ENCODE peak calls at places on chromosome 5, in six cellular contexts. A is tibial nerve, F is K562, T is lower lobe of right lung, W is WERI-Rb-1, V is thoracic aorta. J is an unnamed sample.

GRCh38 chr5:135847976-135848375 is 13.5 kb downstream of the SLC25A48 start:
- DNase-seq in A (no peak), F (no peak), T (no peak), W (no peak), V (no peak), J (no peak)

GRCh38 chr5:43313854-43314457 is 744 bp upstream of the HMGCS1 start:
- DNase-seq in A (peak; percentile 7), F (no peak), T (no peak), W (no peak), V (no peak), J (no peak)

GRCh38 chr5:72126796-72127195 is 19.5 kb downstream of the MAP1B start:
- DNase-seq in A (no peak), F (no peak), T (no peak), W (no peak), V (no peak), J (no peak)

GRCh38 chr5:157819502-157820125 is 39.3 kb downstream of the CLINT1 start:
- DNase-seq in A (no peak), F (no peak), T (no peak), W (no peak), V (no peak), J (no peak)

GRCh38 chr5:131990716-131991115 is 20.7 kb downstream of the ACSL6 start:
- DNase-seq in A (no peak), F (no peak), T (peak; percentile 33), W (no peak), V (no peak), J (no peak)

GRCh38 chr5:142758062-142758802 is 11.9 kb upstream of the ARHGAP26 start:
- DNase-seq in A (no peak), F (no peak), T (no peak), W (no peak), V (no peak), J (no peak)

GRCh38 chr5:98635631-98636030 is 137.8 kb upstream of the RGMB start:
- DNase-seq in A (no peak), F (no peak), T (no peak), W (no peak), V (no peak), J (no peak)

GRCh38 chr5:170861855-170862766 is at the start of gene RANBP17:
- DNase-seq in A (no peak), F (no peak), T (peak; percentile 76), W (peak; percentile 82), V (no peak), J (peak; percentile 90)

GRCh38 chr5:8864053-8864452 is 681.8 kb downstream of the SEMA5A start:
- DNase-seq in A (no peak), F (no peak), T (no peak), W (peak; percentile 62), V (no peak), J (no peak)

GRCh38 chr5:138662599-138662998 is 87.4 kb upstream of the HSPA9 start:
- DNase-seq in A (no peak), F (no peak), T (no peak), W (no peak), V (no peak), J (no peak)

GRCh38 chr5:29942089-29942488 is 1251.4 kb upstream of the CDH6 start:
- DNase-seq in A (no peak), F (no peak), T (no peak), W (no peak), V (no peak), J (no peak)

GRCh38 chr5:124007675-124008398 is 495.9 kb downstream of the CSNK1G3 start:
- DNase-seq in A (no peak), F (no peak), T (no peak), W (no peak), V (no peak), J (no peak)

GRCh38 chr5:100827481-100827889 is 75.6 kb downstream of the ST8SIA4 start:
- DNase-seq in A (no peak), F (no peak), T (no peak), W (no peak), V (no peak), J (peak; percentile 25)

GRCh38 chr5:159463590-159464321 is 133.5 kb upstream of the IL12B start:
- DNase-seq in A (no peak), F (no peak), T (no peak), W (no peak), V (no peak), J (peak; percentile 60)

GRCh38 chr5:159448841-159449407 is 118.6 kb upstream of the IL12B start:
- DNase-seq in A (no peak), F (no peak), T (no peak), W (no peak), V (no peak), J (no peak)

GRCh38 chr5:132428811-132429440 is 59.4 kb downstream of the SLC22A5 start:
- DNase-seq in A (no peak), F (no peak), T (no peak), W (no peak), V (no peak), J (no peak)

GRCh38 chr5:175047048-175047447 is 322.7 kb downstream of the MSX2 start:
- DNase-seq in A (no peak), F (no peak), T (no peak), W (no peak), V (no peak), J (no peak)

GRCh38 chr5:78771260-78772240 is 123.0 kb upstream of the LHFPL2 start:
- DNase-seq in A (peak; percentile 12), F (peak; percentile 46), T (peak; percentile 50), W (no peak), V (no peak), J (no peak)

GRCh38 chr5:146005264-146005663 is 68.9 kb downstream of the SH3RF2 start:
- DNase-seq in A (no peak), F (no peak), T (no peak), W (no peak), V (no peak), J (no peak)

GRCh38 chr5:157137691-157138090 is 5.0 kb downstream of the MED7 start:
- DNase-seq in A (no peak), F (no peak), T (no peak), W (no peak), V (no peak), J (no peak)

GRCh38 chr5:1892211-1892610 is 9.5 kb upstream of the IRX4 start:
- DNase-seq in A (no peak), F (no peak), T (peak; percentile 39), W (no peak), V (no peak), J (no peak)

GRCh38 chr5:143002459-143003327 is 232.5 kb downstream of the ARHGAP26 start:
- DNase-seq in A (peak; percentile 41), F (peak; percentile 23), T (peak; percentile 52), W (no peak), V (no peak), J (no peak)

GRCh38 chr5:8721536-8721935 is 824.3 kb downstream of the SEMA5A start:
- DNase-seq in A (no peak), F (no peak), T (no peak), W (no peak), V (no peak), J (no peak)

GRCh38 chr5:161546463-161547301 is at the start of gene GABRB2:
- DNase-seq in A (peak; percentile 14), F (peak; percentile 26), T (peak; percentile 58), W (peak; percentile 23), V (no peak), J (peak; percentile 48)

GRCh38 chr5:123116063-123116462 is 27.0 kb downstream of the PRDM6 start:
- DNase-seq in A (no peak), F (no peak), T (no peak), W (no peak), V (no peak), J (no peak)

GRCh38 chr5:143054480-143054941 is 284.3 kb downstream of the ARHGAP26 start:
- DNase-seq in A (no peak), F (no peak), T (no peak), W (no peak), V (no peak), J (no peak)

GRCh38 chr5:117299940-117300339 is 725.3 kb upstream of the SEMA6A start:
- DNase-seq in A (no peak), F (no peak), T (no peak), W (no peak), V (no peak), J (no peak)

DNA sequence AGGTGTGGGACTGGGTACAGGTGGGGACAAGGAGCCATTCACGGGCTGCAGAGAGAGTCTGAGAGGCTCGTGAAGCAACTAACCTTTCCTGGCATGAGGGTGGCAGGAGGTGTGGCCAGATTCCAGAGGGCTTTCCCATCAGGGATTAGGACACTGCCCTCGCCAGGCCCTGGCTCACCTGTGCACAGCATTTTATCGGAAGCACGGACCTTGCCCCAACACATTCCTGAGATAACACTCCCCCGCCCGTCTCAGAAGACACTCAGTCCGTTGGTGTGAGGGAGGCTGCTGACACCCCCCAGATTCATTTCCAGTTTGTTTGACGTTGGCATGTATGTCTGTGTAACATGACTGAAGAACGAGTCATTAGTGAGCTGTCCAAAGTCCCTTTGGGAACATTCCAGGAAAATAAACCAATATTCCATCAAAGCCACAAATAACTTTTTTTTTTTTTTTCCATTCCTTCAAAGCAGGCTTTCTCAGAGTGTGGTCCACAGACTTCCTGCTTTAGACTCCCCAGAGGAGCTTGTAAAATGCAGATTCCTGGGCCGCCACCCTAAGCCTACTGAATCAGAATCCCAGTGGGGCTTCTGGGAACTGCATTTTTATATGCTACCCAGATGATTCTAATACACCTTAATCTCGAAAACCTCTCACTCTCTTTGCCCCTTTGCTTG is 23.4 kb downstream of the WWC1 start:
- DNase-seq in A (no peak), F (no peak), T (peak; percentile 82), W (no peak), V (no peak), J (peak; percentile 99)
- TF ChIP-seq CTCF in A (no peak), F (no peak), T (no peak), W (no peak), V (no peak), J (peak; percentile 7)

GRCh38 chr5:55175781-55176175 is 2.8 kb upstream of the CDC20B start:
- DNase-seq in A (no peak), F (no peak), T (no peak), W (no peak), V (no peak), J (no peak)
- H3K27me3 ChIP-seq in A (peaks cover 59% of the 10 kb centered on the region), F (no peaks in the 10 kb centered on the region), T (peaks cover 67% of the 10 kb centered on the region), W (no peaks in the 10 kb centered on the region), V (peaks cover 43% of the 10 kb centered on the region), J (peaks cover 3% of the 10 kb centered on the region)

GRCh38 chr5:93894471-93895354 is 153.3 kb upstream of the POU5F2 start:
- DNase-seq in A (no peak), F (no peak), T (no peak), W (no peak), V (no peak), J (no peak)

GRCh38 chr5:93902288-93902687 is 160.9 kb upstream of the POU5F2 start:
- DNase-seq in A (no peak), F (no peak), T (no peak), W (no peak), V (no peak), J (no peak)

GRCh38 chr5:93904917-93905316 is 163.5 kb upstream of the POU5F2 start:
- DNase-seq in A (no peak), F (no peak), T (no peak), W (no peak), V (no peak), J (no peak)

GRCh38 chr5:93899026-93899600 is 157.7 kb upstream of the POU5F2 start:
- DNase-seq in A (no peak), F (peak; percentile 16), T (no peak), W (no peak), V (no peak), J (no peak)
- TF ChIP-seq CTCF in A (no peak), F (no peak), T (peak; percentile 35), W (no peak), V (peak; percentile 18), J (peak; percentile 31)

DNA sequence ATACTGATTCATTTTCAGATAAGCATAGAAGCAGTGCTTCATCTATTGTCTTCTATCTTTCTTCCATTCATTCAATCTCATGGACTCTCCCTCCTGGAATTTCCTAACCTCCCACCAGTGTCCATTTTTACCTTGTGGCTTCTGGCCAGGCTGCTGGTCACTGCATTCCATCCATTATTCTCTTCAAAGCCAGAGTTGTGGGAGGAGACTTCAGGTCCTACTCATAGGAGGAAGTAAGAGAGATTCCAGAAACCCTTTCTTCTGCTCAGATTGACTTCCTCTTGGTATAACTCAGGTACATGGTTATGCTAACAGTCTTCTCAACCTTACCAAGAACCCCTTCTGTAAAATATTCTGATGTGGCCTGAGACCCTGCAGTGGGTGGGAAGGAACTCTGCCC is 153.3 kb upstream of the SLC12A2 start:
- DNase-seq in A (no peak), F (no peak), T (no peak), W (no peak), V (no peak), J (no peak)
- H3K27me3 ChIP-seq in A (no peaks in the 10 kb centered on the region), F (peaks cover 6% of the 10 kb centered on the region), T (no peaks in the 10 kb centered on the region), W (no peaks in the 10 kb centered on the region), V (no peaks in the 10 kb centered on the region), J (no peaks in the 10 kb centered on the region)